ENCODE peak calls at places on chromosomes 7 and 10, in four cellular contexts. L, H, I and X are unnamed samples.

GRCh38 chr7:51645707-51646298 is 329.2 kb upstream of the COBL start:
- DNase-seq in L (no peak), H (no peak), I (no peak), X (no peak)

GRCh38 chr10:61899997-61900828 is 1.3 kb upstream of the ARID5B start:
- DNase-seq in H (peak; percentile 81), I (peak; percentile 37), L (peak; percentile 15), X (peak; percentile 99)

GRCh38 chr7:131068604-131069021 is 259.1 kb upstream of the MKLN1 start:
- DNase-seq in I (no peak), L (no peak), H (peak; percentile 50), X (peak; percentile 18)

GRCh38 chr10:14476641-14477407 is 146.1 kb upstream of the FRMD4A start:
- DNase-seq in L (no peak), H (peak; percentile 78), I (no peak), X (peak; percentile 6)

GRCh38 chr10:103820101-103821062 is 35.0 kb downstream of the SH3PXD2A start:
- DNase-seq in H (peak; percentile 45), I (peak; percentile 51), L (no peak), X (no peak)

GRCh38 chr7:44581426-44581906 is 565 bp downstream of the TMED4 start:
- DNase-seq in I (no peak), H (no peak), L (no peak), X (no peak)

GRCh38 chr10:112637901-112638300 is 190.9 kb downstream of the VTI1A start:
- DNase-seq in L (no peak), I (no peak), H (no peak), X (no peak)

GRCh38 chr7:129561677-129562424 is 49.7 kb upstream of the NRF1 start:
- DNase-seq in L (no peak), H (no peak), I (peak; percentile 68), X (no peak)

GRCh38 chr10:33616921-33617320 is 282.5 kb upstream of the NRP1 start:
- DNase-seq in I (no peak), L (no peak), H (peak; percentile 13), X (no peak)

GRCh38 chr7:133354546-133355324 is 101.9 kb downstream of the EXOC4 start:
- DNase-seq in H (peak; percentile 27), L (no peak), I (no peak), X (no peak)

GRCh38 chr10:130741901-130742625 is 569.5 kb downstream of the TCERG1L start:
- DNase-seq in H (no peak), I (no peak), L (no peak), X (no peak)